ENCODE peak calls at places on chromosomes 1 and 21, in nine cellular contexts. L is mucosa of descending colon, V is NB4, D is AG09319, K is stomach, C is pancreas, S is ascending aorta, Y is tibial artery, M is A549. F is an unnamed sample.

GRCh38 chr21:35749904-35750303 is 310.4 kb downstream of the SETD4 start:
- DNase-seq in C (no peak), L (no peak), Y (no peak), V (no peak), K (no peak), S (no peak), D (no peak), M (no peak), F (no peak)

GRCh38 chr1:6317101-6317760 is 56.3 kb upstream of the GPR153 start:
- DNase-seq in V (peak; percentile 17), D (no peak), M (no peak), K (no peak), L (no peak), S (no peak), C (no peak), Y (no peak), F (no peak)

GRCh38 chr1:178727014-178727895 is 2.2 kb downstream of the RALGPS2 start:
- DNase-seq in S (no peak), K (no peak), C (no peak), D (no peak), V (peak; percentile 7), Y (no peak), M (peak; percentile 11), L (no peak), F (no peak)

GRCh38 chr21:34204481-34205439 is 131.4 kb downstream of the MRPS6 start:
- DNase-seq in D (no peak), S (no peak), C (no peak), L (no peak), Y (no peak), K (no peak), V (no peak), M (no peak), F (no peak)

GRCh38 chr21:44291936-44292811 is 6.5 kb downstream of the AIRE start:
- DNase-seq in V (no peak), Y (no peak), K (no peak), L (peak; percentile 53), C (no peak), M (no peak), D (no peak), S (no peak), F (peak; percentile 20)

GRCh38 chr1:215547009-215547408 is 20.1 kb upstream of the KCTD3 start:
- DNase-seq in M (no peak), Y (no peak), K (no peak), S (no peak), C (no peak), L (no peak), V (no peak), D (no peak), F (no peak)

GRCh38 chr1:25922633-25923567 is 16.7 kb upstream of the STMN1 start:
- DNase-seq in K (peak; percentile 30), Y (peak; percentile 21), D (no peak), S (no peak), L (peak; percentile 70), C (peak; percentile 9), V (peak; percentile 92), M (peak; percentile 53), F (peak; percentile 54)

GRCh38 chr1:5718716-5719632 is 273.3 kb downstream of the NPHP4 start:
- DNase-seq in Y (no peak), C (no peak), D (no peak), K (peak; percentile 16), V (no peak), S (no peak), M (no peak), L (no peak), F (no peak)

GRCh38 chr21:41667136-41667535 is 99.7 kb downstream of the RIPK4 start:
- DNase-seq in S (no peak), M (no peak), D (no peak), L (no peak), K (no peak), V (no peak), C (no peak), Y (no peak), F (no peak)

GRCh38 chr1:106768077-106768476 is 288.4 kb upstream of the PRMT6 start:
- DNase-seq in D (no peak), L (no peak), Y (no peak), S (no peak), K (no peak), M (no peak), V (no peak), C (no peak), F (no peak)

GRCh38 chr1:224922404-224923164 is 6.9 kb upstream of the DNAH14 start:
- DNase-seq in M (peak; percentile 48), C (peak; percentile 38), Y (no peak), K (peak; percentile 34), S (no peak), D (peak; percentile 3), V (peak; percentile 48), L (no peak), F (no peak)

GRCh38 chr1:151134396-151134795 is 12.0 kb downstream of the SEMA6C start:
- DNase-seq in K (no peak), D (no peak), V (no peak), Y (no peak), C (no peak), S (no peak), L (no peak), M (no peak), F (no peak)

GRCh38 chr1:151134991-151135390 is 11.4 kb downstream of the SEMA6C start:
- DNase-seq in L (no peak), C (no peak), M (no peak), Y (no peak), V (no peak), D (no peak), S (no peak), K (no peak), F (no peak)

GRCh38 chr1:151133339-151133761 is 13.1 kb downstream of the SEMA6C start:
- DNase-seq in V (no peak), C (no peak), K (no peak), L (no peak), D (no peak), S (no peak), M (no peak), Y (no peak), F (no peak)

GRCh38 chr1:151137789-151138188 is 8.6 kb downstream of the SEMA6C start:
- DNase-seq in V (no peak), L (no peak), M (no peak), S (no peak), D (no peak), Y (no peak), C (no peak), K (no peak), F (no peak)

GRCh38 chr1:151135433-151136385 is 10.7 kb downstream of the SEMA6C start:
- DNase-seq in C (no peak), L (no peak), S (no peak), M (no peak), D (no peak), Y (no peak), V (no peak), K (no peak), F (no peak)
- TF ChIP-seq CTCF in C (no peak), L (no peak), S (no peak), M (no peak), D (no peak), Y (no peak), V (no peak), K (no peak), F (no peak)

GRCh38 chr1:206635080-206635982 is at the start of gene DYRK3:
- DNase-seq in Y (peak; percentile 92), S (peak; percentile 71), C (peak; percentile 95), V (peak; percentile 95), M (peak; percentile 93), D (peak; percentile 86), L (peak; percentile 96), K (peak; percentile 97), F (peak; percentile 97)
- TF ChIP-seq CTCF in Y (peak; percentile 10), S (no peak), C (no peak), V (no peak), M (no peak), D (no peak), L (peak; percentile 11), K (no peak), F (no peak)

DNA sequence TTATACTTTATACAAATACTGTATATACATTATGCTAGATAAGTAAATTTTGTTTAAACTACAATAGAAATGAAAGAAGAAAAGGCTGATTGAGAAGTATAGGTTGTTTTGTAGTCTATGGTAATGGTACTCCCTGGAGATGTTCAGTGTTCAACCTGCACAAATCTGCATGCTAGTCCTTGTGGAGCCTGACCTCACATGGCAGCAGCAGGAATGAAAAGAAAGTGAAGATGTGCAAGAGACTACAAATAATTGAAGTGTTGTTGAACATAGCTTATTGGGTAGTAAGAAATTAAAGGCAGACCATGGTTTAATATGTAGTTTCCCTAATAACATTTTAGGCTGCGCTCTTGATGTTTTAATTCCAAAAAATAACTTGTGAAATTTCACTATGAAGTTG is 201.2 kb downstream of the TGFB2 start:
- DNase-seq in C (no peak), Y (no peak), D (no peak), S (no peak), M (peak; percentile 32), L (no peak), V (no peak), K (no peak), F (no peak)
- TF ChIP-seq CTCF in C (no peak), Y (no peak), D (peak; percentile 33), S (no peak), M (no peak), L (no peak), V (no peak), K (no peak), F (no peak)

GRCh38 chr1:8435569-8436071 is 117.7 kb downstream of the SLC45A1 start:
- DNase-seq in M (no peak), C (no peak), V (no peak), D (no peak), Y (no peak), K (no peak), L (no peak), S (no peak), F (no peak)

GRCh38 chr1:8438449-8438848 is 120.5 kb downstream of the SLC45A1 start:
- DNase-seq in S (no peak), Y (no peak), V (no peak), L (no peak), C (no peak), K (peak; percentile 42), D (no peak), M (no peak), F (no peak)

GRCh38 chr1:8437286-8437685 is 119.4 kb downstream of the SLC45A1 start:
- DNase-seq in L (no peak), V (no peak), Y (no peak), C (no peak), K (no peak), M (no peak), D (no peak), S (no peak), F (no peak)

GRCh38 chr1:8441466-8441865 is 123.6 kb downstream of the SLC45A1 start:
- DNase-seq in Y (no peak), D (no peak), C (no peak), S (no peak), V (no peak), M (no peak), L (no peak), K (no peak), F (no peak)

GRCh38 chr1:8439015-8439702 is 121.2 kb downstream of the SLC45A1 start:
- DNase-seq in M (no peak), L (peak; percentile 79), C (peak; percentile 65), V (peak; percentile 77), S (peak; percentile 46), K (peak; percentile 76), D (peak; percentile 74), Y (peak; percentile 87), F (peak; percentile 89)
- TF ChIP-seq CTCF in M (no peak), L (no peak), C (no peak), V (no peak), S (no peak), K (no peak), D (no peak), Y (no peak), F (no peak)

F was measured in heart right ventricle.